ENCODE peak calls at places on chromosomes 5 and 9, in four cellular contexts. One of them, this sample, is unnamed.

GRCh38 chr9:112332977-112333638 is at the start of gene PTBP3:
- DNase-seq in upper lobe of right lung: peak
- DNase-seq in endothelial cell of umbilical vein: peak
- DNase-seq in astrocyte: peak
- DNase-seq in this sample: peak

GRCh38 chr9:117555964-117556629 is 141.2 kb upstream of the ASTN2 start:
- DNase-seq in astrocyte: no peak
- DNase-seq in endothelial cell of umbilical vein: peak
- DNase-seq in upper lobe of right lung: peak
- DNase-seq in this sample: no peak

GRCh38 chr5:25649628-25650265 is 1005.0 kb upstream of the CDH10 start:
- DNase-seq in endothelial cell of umbilical vein: no peak
- DNase-seq in upper lobe of right lung: no peak
- DNase-seq in astrocyte: no peak
- DNase-seq in this sample: peak

GRCh38 chr5:13945271-13945670 is 783 bp upstream of the DNAH5 start:
- DNase-seq in astrocyte: no peak
- DNase-seq in upper lobe of right lung: no peak
- DNase-seq in endothelial cell of umbilical vein: no peak
- DNase-seq in this sample: no peak

GRCh38 chr5:156589859-156590216 is 260.3 kb upstream of the PPP1R2B start:
- DNase-seq in endothelial cell of umbilical vein: no peak
- DNase-seq in astrocyte: no peak
- DNase-seq in upper lobe of right lung: no peak
- DNase-seq in this sample: no peak

GRCh38 chr9:38439291-38439915 is 15.1 kb upstream of the IGFBPL1 start:
- DNase-seq in endothelial cell of umbilical vein: no peak
- DNase-seq in astrocyte: no peak
- DNase-seq in upper lobe of right lung: no peak
- DNase-seq in this sample: no peak

GRCh38 chr9:134338394-134339182 is 12.3 kb downstream of the RXRA start:
- DNase-seq in endothelial cell of umbilical vein: peak
- DNase-seq in upper lobe of right lung: no peak
- DNase-seq in astrocyte: no peak
- DNase-seq in this sample: no peak

GRCh38 chr9:25353783-25354182 is 324.5 kb downstream of the TUSC1 start:
- DNase-seq in upper lobe of right lung: no peak
- DNase-seq in astrocyte: no peak
- DNase-seq in endothelial cell of umbilical vein: peak
- DNase-seq in this sample: no peak

GRCh38 chr9:135584371-135584770 is 22.8 kb downstream of the PAEP start:
- DNase-seq in astrocyte: no peak
- DNase-seq in endothelial cell of umbilical vein: no peak
- DNase-seq in upper lobe of right lung: no peak
- DNase-seq in this sample: no peak

GRCh38 chr5:176530983-176531901 is 6.0 kb downstream of the RNF44 start:
- DNase-seq in astrocyte: peak
- DNase-seq in endothelial cell of umbilical vein: no peak
- DNase-seq in upper lobe of right lung: no peak
- DNase-seq in this sample: peak

GRCh38 chr5:161547573-161548471 is 1.3 kb upstream of the GABRB2 start:
- DNase-seq in upper lobe of right lung: no peak
- DNase-seq in endothelial cell of umbilical vein: no peak
- DNase-seq in astrocyte: no peak
- DNase-seq in this sample: no peak

GRCh38 chr5:14930486-14930885 is 58.9 kb upstream of the ANKH start:
- DNase-seq in endothelial cell of umbilical vein: no peak
- DNase-seq in astrocyte: peak
- DNase-seq in upper lobe of right lung: no peak
- DNase-seq in this sample: no peak

GRCh38 chr9:16884952-16885513 is 14.6 kb upstream of the BNC2 start:
- DNase-seq in upper lobe of right lung: no peak
- DNase-seq in astrocyte: peak
- DNase-seq in endothelial cell of umbilical vein: no peak
- DNase-seq in this sample: no peak

GRCh38 chr5:148542812-148543211 is 111.5 kb downstream of the HTR4 start:
- DNase-seq in upper lobe of right lung: no peak
- DNase-seq in astrocyte: peak
- DNase-seq in endothelial cell of umbilical vein: no peak
- DNase-seq in this sample: no peak

GRCh38 chr5:91469517-91470165 is 86.5 kb upstream of the ARRDC3 start:
- DNase-seq in endothelial cell of umbilical vein: no peak
- DNase-seq in astrocyte: no peak
- DNase-seq in upper lobe of right lung: no peak
- DNase-seq in this sample: no peak

GRCh38 chr9:13088734-13089427 is 190.6 kb downstream of the MPDZ start:
- DNase-seq in upper lobe of right lung: no peak
- DNase-seq in endothelial cell of umbilical vein: peak
- DNase-seq in astrocyte: peak
- DNase-seq in this sample: peak

GRCh38 chr5:39730011-39730410 is 305.2 kb upstream of the DAB2 start:
- DNase-seq in upper lobe of right lung: no peak
- DNase-seq in endothelial cell of umbilical vein: no peak
- DNase-seq in astrocyte: no peak
- DNase-seq in this sample: no peak

GRCh38 chr5:39726467-39726866 is 301.7 kb upstream of the DAB2 start:
- DNase-seq in upper lobe of right lung: no peak
- DNase-seq in endothelial cell of umbilical vein: no peak
- DNase-seq in astrocyte: no peak
- DNase-seq in this sample: no peak

GRCh38 chr5:39732166-39732565 is 307.4 kb upstream of the DAB2 start:
- DNase-seq in endothelial cell of umbilical vein: no peak
- DNase-seq in upper lobe of right lung: no peak
- DNase-seq in astrocyte: no peak
- DNase-seq in this sample: no peak
- TF ChIP-seq CTCF in endothelial cell of umbilical vein: no peak
- TF ChIP-seq CTCF in upper lobe of right lung: no peak
- TF ChIP-seq CTCF in astrocyte: no peak
- TF ChIP-seq CTCF in this sample: no peak

DNA sequence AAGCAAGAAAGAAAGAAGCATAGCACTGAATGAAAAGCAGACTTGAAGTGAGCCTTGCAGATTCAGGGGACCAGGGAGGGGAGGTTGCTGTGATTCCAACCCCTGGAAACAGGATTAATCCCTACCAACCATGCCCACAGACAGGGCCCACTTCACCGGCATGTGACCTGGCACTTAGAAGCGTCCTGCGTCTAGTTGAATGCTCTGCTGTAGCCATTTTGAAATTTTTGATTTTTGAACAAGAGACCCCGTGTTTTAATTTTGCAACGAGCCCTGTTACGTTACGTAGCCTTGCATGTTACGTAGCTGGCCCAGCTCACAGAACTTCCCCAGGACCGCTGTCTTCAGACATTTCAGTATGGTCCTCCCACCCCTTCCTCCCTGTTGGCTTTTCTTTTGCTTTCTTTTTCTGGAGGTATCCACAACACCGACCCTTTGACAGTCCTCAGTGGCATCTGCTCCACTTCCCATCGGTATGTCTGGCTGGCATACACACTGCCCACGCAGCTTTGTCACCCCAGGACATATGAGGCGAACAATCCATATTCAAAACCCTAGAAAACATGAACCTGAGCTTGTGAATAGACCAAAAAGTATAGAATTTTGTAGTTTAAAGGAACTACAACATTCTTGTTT is 105.5 kb upstream of the NFIB start:
- DNase-seq in astrocyte: no peak
- DNase-seq in upper lobe of right lung: no peak
- DNase-seq in endothelial cell of umbilical vein: no peak
- DNase-seq in this sample: no peak
- H3K27ac ChIP-seq in astrocyte: no peak
- H3K27ac ChIP-seq in upper lobe of right lung: no peak
- H3K27ac ChIP-seq in endothelial cell of umbilical vein: no peak
- H3K27ac ChIP-seq in this sample: no peak

GRCh38 chr9:19699757-19700156 is 89.1 kb downstream of the SLC24A2 start:
- DNase-seq in upper lobe of right lung: no peak
- DNase-seq in astrocyte: no peak
- DNase-seq in endothelial cell of umbilical vein: no peak
- DNase-seq in this sample: no peak
- TF ChIP-seq CTCF in upper lobe of right lung: no peak
- TF ChIP-seq CTCF in astrocyte: no peak
- TF ChIP-seq CTCF in endothelial cell of umbilical vein: no peak
- TF ChIP-seq CTCF in this sample: no peak

DNA sequence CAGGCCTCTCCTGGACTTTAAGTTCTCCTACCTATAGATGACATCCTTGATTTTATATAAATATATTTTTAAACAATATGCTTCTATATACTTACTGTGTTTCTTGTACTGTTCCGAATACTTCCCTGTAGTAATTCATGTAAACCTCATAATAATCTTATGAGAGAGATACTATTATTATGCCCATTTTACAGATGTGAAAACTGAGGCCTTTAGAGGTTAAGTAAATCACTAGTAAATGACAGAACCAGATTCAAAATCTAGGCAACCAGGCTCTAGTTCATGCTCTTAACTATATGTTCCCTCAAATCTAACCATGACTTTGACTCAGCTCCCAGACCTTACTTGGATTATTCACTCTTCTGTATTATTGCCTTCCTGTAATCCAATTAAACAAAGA is 243.0 kb upstream of the NR4A3 start:
- DNase-seq in endothelial cell of umbilical vein: no peak
- DNase-seq in upper lobe of right lung: no peak
- DNase-seq in astrocyte: no peak
- DNase-seq in this sample: no peak
- H3K27ac ChIP-seq in endothelial cell of umbilical vein: no peak
- H3K27ac ChIP-seq in upper lobe of right lung: no peak
- H3K27ac ChIP-seq in astrocyte: no peak
- H3K27ac ChIP-seq in this sample: no peak

DNA sequence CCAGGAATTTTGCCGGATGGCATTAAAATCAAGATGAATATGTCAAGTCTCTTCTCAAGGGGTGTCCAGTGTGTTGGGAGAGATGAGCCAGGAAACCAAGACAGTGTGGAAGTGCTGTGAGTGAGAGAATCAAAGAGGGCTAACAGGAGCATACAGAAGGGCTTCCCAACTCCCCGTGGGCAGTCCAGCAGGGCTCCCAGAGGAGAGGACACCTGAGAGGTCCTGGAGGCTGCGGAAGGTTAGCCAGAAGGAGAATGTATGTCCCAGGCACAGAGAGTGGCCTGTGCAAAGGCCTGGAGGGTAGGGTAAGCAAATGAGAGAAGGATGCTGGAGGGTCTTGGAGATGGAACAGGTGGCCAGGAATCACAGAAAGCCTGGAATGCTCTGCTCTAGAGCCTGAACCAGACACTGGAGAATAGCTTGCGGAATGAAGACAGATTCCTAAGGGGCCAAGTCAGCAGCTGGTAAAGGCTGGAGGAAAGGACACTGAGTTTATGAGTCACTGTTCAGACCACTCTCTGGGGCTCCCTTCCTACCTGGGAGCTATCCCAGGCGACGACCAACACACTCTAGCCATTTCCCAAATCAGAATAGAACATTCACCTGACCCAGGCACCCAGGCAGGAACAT is 59.4 kb downstream of the SLC22A5 start:
- DNase-seq in upper lobe of right lung: no peak
- DNase-seq in astrocyte: peak
- DNase-seq in endothelial cell of umbilical vein: no peak
- DNase-seq in this sample: no peak
- TF ChIP-seq CTCF in upper lobe of right lung: no peak
- TF ChIP-seq CTCF in astrocyte: no peak
- TF ChIP-seq CTCF in endothelial cell of umbilical vein: no peak
- TF ChIP-seq CTCF in this sample: no peak

GRCh38 chr5:109612278-109612905 is 77.3 kb upstream of the MAN2A1 start:
- DNase-seq in upper lobe of right lung: no peak
- DNase-seq in astrocyte: no peak
- DNase-seq in endothelial cell of umbilical vein: no peak
- DNase-seq in this sample: no peak
- H3K27ac ChIP-seq in upper lobe of right lung: no peak
- H3K27ac ChIP-seq in astrocyte: no peak
- H3K27ac ChIP-seq in endothelial cell of umbilical vein: no peak
- H3K27ac ChIP-seq in this sample: no peak

DNA sequence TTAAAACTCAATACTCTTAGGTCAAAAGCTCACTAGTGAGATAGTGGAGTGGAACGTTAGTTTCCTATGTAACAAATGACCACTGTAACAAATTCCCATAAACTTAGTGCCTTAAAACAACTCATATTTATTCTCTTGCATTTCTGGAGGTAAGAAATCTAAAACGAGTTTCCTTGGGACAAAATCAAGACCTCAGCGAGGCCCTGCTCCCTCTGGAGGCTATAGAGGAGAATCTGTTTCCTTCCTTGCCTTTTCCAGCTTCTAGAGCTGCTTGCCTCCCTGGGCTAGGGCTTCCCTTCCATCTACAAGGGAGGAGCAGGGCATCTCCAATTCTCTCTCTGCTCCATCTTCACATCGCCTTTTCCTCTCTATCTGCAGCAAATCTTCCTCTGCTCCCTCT is 32.0 kb downstream of the SEMA5A start:
- DNase-seq in astrocyte: no peak
- DNase-seq in upper lobe of right lung: no peak
- DNase-seq in endothelial cell of umbilical vein: no peak
- DNase-seq in this sample: no peak
- TF ChIP-seq CTCF in astrocyte: peak
- TF ChIP-seq CTCF in upper lobe of right lung: no peak
- TF ChIP-seq CTCF in endothelial cell of umbilical vein: no peak
- TF ChIP-seq CTCF in this sample: no peak

GRCh38 chr5:58671155-58671554 is 88.3 kb downstream of the RAB3C start:
- DNase-seq in astrocyte: no peak
- DNase-seq in upper lobe of right lung: no peak
- DNase-seq in endothelial cell of umbilical vein: no peak
- DNase-seq in this sample: no peak

GRCh38 chr5:58666598-58667595 is 84.0 kb downstream of the RAB3C start:
- DNase-seq in astrocyte: no peak
- DNase-seq in endothelial cell of umbilical vein: peak
- DNase-seq in upper lobe of right lung: no peak
- DNase-seq in this sample: no peak

GRCh38 chr5:58674070-58674469 is 91.2 kb downstream of the RAB3C start:
- DNase-seq in upper lobe of right lung: no peak
- DNase-seq in endothelial cell of umbilical vein: no peak
- DNase-seq in astrocyte: no peak
- DNase-seq in this sample: no peak

GRCh38 chr5:58672521-58672920 is 89.6 kb downstream of the RAB3C start:
- DNase-seq in astrocyte: no peak
- DNase-seq in upper lobe of right lung: no peak
- DNase-seq in endothelial cell of umbilical vein: no peak
- DNase-seq in this sample: no peak

GRCh38 chr5:58670620-58671019 is 87.7 kb downstream of the RAB3C start:
- DNase-seq in upper lobe of right lung: no peak
- DNase-seq in astrocyte: no peak
- DNase-seq in endothelial cell of umbilical vein: peak
- DNase-seq in this sample: no peak
- H3K27ac ChIP-seq in upper lobe of right lung: no peak
- H3K27ac ChIP-seq in astrocyte: no peak
- H3K27ac ChIP-seq in endothelial cell of umbilical vein: peak
- H3K27ac ChIP-seq in this sample: no peak

DNA sequence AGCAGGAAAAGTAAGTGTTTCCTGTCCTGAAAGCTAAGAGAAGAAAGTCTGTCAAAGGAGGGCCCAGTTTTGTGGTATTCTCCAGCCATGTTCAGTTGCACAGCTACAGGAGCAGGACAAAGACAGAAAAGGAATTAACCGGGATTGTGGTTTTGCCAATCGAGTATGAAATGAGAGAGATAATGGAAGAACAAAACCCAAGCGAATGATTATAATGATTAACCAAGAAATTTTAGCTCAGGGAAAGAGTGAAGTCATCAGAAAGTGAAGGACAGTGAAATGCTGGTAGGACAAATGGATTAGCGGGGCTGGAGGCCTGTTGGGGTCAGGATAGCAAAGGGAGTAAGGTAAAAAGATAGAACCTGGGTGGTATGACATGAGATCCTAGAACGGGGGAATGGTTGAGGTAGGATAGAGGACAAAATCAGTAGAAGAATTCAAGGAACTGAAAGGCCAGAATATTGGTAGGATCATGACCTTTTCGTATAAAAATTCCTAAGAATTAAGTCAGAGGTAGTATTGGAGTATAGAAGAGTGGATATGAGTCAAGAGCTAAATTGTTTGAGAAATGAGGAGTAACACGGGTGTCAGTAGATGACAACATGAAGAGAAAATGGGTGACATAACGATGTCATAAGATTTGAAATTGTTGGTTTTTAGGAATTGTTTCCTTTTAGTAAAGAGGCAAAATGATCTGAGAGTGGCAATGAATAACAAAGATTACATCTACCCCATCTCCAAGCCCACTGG is 52.8 kb downstream of the DIAPH1 start:
- DNase-seq in astrocyte: no peak
- DNase-seq in endothelial cell of umbilical vein: no peak
- DNase-seq in upper lobe of right lung: no peak
- DNase-seq in this sample: no peak
- TF ChIP-seq CTCF in astrocyte: no peak
- TF ChIP-seq CTCF in endothelial cell of umbilical vein: no peak
- TF ChIP-seq CTCF in upper lobe of right lung: no peak
- TF ChIP-seq CTCF in this sample: no peak

This sample was measured in RWPE1.